ENCODE peak calls at places on chromosome 19, in seven cellular contexts. Q is AG09309, T is RPMI8226, D is iPS-NIHi11, W is fibroblast of pulmonary artery, J is fibroblast of the conjunctiva, A is GM23248. O is an unnamed sample.

GRCh38 chr19:46603195-46603637 is 2.1 kb downstream of the CALM3 start:
- DNase-seq in D (no peak), T (no peak), J (no peak), A (no peak), W (no peak), Q (no peak), O (no peak)

GRCh38 chr19:31223805-31224534 is 125.3 kb downstream of the TSHZ3 start:
- DNase-seq in Q (peak; percentile 88), W (peak; percentile 89), A (peak; percentile 98), J (peak; percentile 84), D (no peak), T (no peak), O (peak; percentile 89)

GRCh38 chr19:18529782-18530181 is 7.9 kb upstream of the ELL start:
- DNase-seq in D (no peak), W (no peak), T (no peak), J (no peak), Q (no peak), A (peak; percentile 32), O (no peak)

GRCh38 chr19:8468124-8468523 is 23.3 kb downstream of the HNRNPM start:
- DNase-seq in J (no peak), D (no peak), T (no peak), W (no peak), Q (no peak), A (no peak), O (no peak)

GRCh38 chr19:16461630-16462051 is 10.1 kb downstream of the EPS15L1 start:
- DNase-seq in W (no peak), T (no peak), A (no peak), D (no peak), Q (no peak), J (no peak), O (no peak)

GRCh38 chr19:22491746-22492145 is 69.6 kb upstream of the ZNF98 start:
- DNase-seq in Q (no peak), J (no peak), D (no peak), A (no peak), T (no peak), W (no peak), O (no peak)

GRCh38 chr19:5053661-5054060 is 84.7 kb downstream of the KDM4B start:
- DNase-seq in D (no peak), J (no peak), T (no peak), W (no peak), Q (no peak), A (no peak), O (no peak)

GRCh38 chr19:14718522-14719113 is 28.8 kb downstream of the ZNF333 start:
- DNase-seq in A (peak; percentile 6), Q (no peak), D (no peak), J (no peak), W (peak; percentile 2), T (no peak), O (no peak)

GRCh38 chr19:29093553-29093908 is 119.4 kb downstream of the UQCRFS1 start:
- DNase-seq in A (no peak), W (no peak), Q (no peak), D (no peak), T (no peak), J (no peak), O (no peak)

GRCh38 chr19:51458899-51459592 is 792 bp upstream of the SIGLEC8 start:
- DNase-seq in D (no peak), W (no peak), A (no peak), J (no peak), Q (no peak), T (no peak), O (no peak)

GRCh38 chr19:38640368-38640767 is 7.1 kb upstream of the ACTN4 start:
- DNase-seq in D (no peak), J (no peak), A (no peak), Q (no peak), W (no peak), T (no peak), O (no peak)

GRCh38 chr19:18762125-18763023 is 28.7 kb downstream of the COMP start:
- DNase-seq in W (peak; percentile 56), J (peak; percentile 20), A (peak; percentile 12), D (peak; percentile 79), T (peak; percentile 39), Q (no peak), O (no peak)

GRCh38 chr19:17648097-17648660 is 40.0 kb downstream of the UNC13A start:
- DNase-seq in D (peak; percentile 95), W (no peak), T (no peak), J (no peak), A (no peak), Q (no peak), O (no peak)

GRCh38 chr19:16368385-16369305 is 44.0 kb downstream of the KLF2 start:
- DNase-seq in J (no peak), Q (no peak), T (no peak), A (no peak), W (no peak), D (no peak), O (no peak)

GRCh38 chr19:2462635-2463421 is 6.1 kb upstream of the LMNB2 start:
- DNase-seq in T (no peak), Q (peak; percentile 96), J (peak; percentile 86), D (peak; percentile 84), A (peak; percentile 98), W (peak; percentile 96), O (peak; percentile 93)

GRCh38 chr19:48237057-48237456 is 18.7 kb downstream of the CARD8 start:
- DNase-seq in T (no peak), D (no peak), W (no peak), J (no peak), Q (no peak), A (no peak), O (no peak)

O was measured in HFF-Myc.